ENCODE peak calls at places on chromosomes 3 and 15, in five cellular contexts. I is A673, D is left ventricle myocardium inferior, B is upper lobe of right lung, U is ovary. O is an unnamed sample.
A peak's percentile ranks its signal among the peaks of the same experiment; 100 is the strongest.

GRCh38 chr3:194134231-194134756 is 1.7 kb upstream of the HES1 start:
- DNase-seq in D (peak; percentile 77), U (no peak), B (peak; percentile 91), I (peak; percentile 80), O (no peak)

GRCh38 chr3:142019794-142020320 is 129.5 kb downstream of the TFDP2 start:
- DNase-seq in I (peak; percentile 21), D (no peak), B (no peak), U (no peak), O (no peak)

GRCh38 chr3:45191424-45191823 is 34.7 kb downstream of the TMEM158 start:
- DNase-seq in B (no peak), U (no peak), D (no peak), I (no peak), O (no peak)

GRCh38 chr15:91887921-91888373 is 34.4 kb downstream of the SLCO3A1 start:
- DNase-seq in D (no peak), U (no peak), B (no peak), I (no peak), O (no peak)

GRCh38 chr3:151305778-151306157 is 10.9 kb downstream of the GPR87 start:
- DNase-seq in U (no peak), I (no peak), B (no peak), D (no peak), O (no peak)

GRCh38 chr3:130658666-130659065 is 88.0 kb downstream of the PIK3R4 start:
- DNase-seq in I (peak; percentile 54), B (no peak), U (peak; percentile 13), D (no peak), O (no peak)

GRCh38 chr3:171242951-171243350 is 216.4 kb upstream of the SLC2A2 start:
- DNase-seq in U (no peak), B (no peak), D (no peak), I (no peak), O (no peak)

GRCh38 chr3:62371032-62371734 is 2.2 kb downstream of the FEZF2 start:
- DNase-seq in B (no peak), U (no peak), D (no peak), I (no peak), O (no peak)

GRCh38 chr15:66925721-66926120 is 139.7 kb upstream of the SMAD3 start:
- DNase-seq in I (no peak), D (no peak), B (no peak), U (no peak), O (no peak)

GRCh38 chr15:78077860-78078187 is 313 bp upstream of the TBC1D2B start:
- DNase-seq in U (no peak), I (no peak), D (no peak), B (no peak), O (no peak)

GRCh38 chr15:74885461-74885860 is 4.4 kb upstream of the MPI start:
- DNase-seq in I (no peak), U (no peak), B (no peak), D (no peak), O (no peak)

GRCh38 chr15:74245342-74245931 is 9.3 kb downstream of the CCDC33 start:
- DNase-seq in D (no peak), B (no peak), U (no peak), I (peak; percentile 80), O (peak; percentile 90)

GRCh38 chr3:126551066-126551838 is 7.5 kb downstream of the C3orf22 start:
- DNase-seq in B (peak; percentile 54), D (no peak), I (no peak), U (no peak), O (peak; percentile 3)

GRCh38 chr3:184298759-184299487 is at the start of gene PSMD2:
- DNase-seq in B (peak; percentile 99), U (peak; percentile 99), I (peak; percentile 98), D (peak; percentile 99), O (peak; percentile 97)

GRCh38 chr3:49805367-49805782 is 2.3 kb downstream of the INKA1 start:
- DNase-seq in U (peak; percentile 89), I (peak; percentile 91), B (peak; percentile 85), D (peak; percentile 88), O (no peak)

GRCh38 chr3:151864423-151865101 is 8.9 kb upstream of the SUCNR1 start:
- DNase-seq in U (no peak), D (no peak), I (peak; percentile 65), B (no peak), O (no peak)

GRCh38 chr15:75921732-75922703 is 18.3 kb downstream of the FBXO22 start:
- DNase-seq in B (no peak), D (no peak), U (peak; percentile 28), I (peak; percentile 68), O (peak; percentile 63)

GRCh38 chr15:41017051-41017735 is 63.9 kb downstream of the CHAC1 start:
- DNase-seq in B (no peak), U (no peak), D (no peak), I (peak; percentile 75), O (no peak)
- H3K36me3 ChIP-seq in B (peaks cover 43% of the 10 kb centered on the region), U (no peaks in the 10 kb centered on the region), D (peaks cover 42% of the 10 kb centered on the region), I (peaks cover 30% of the 10 kb centered on the region), O (peaks cover 49% of the 10 kb centered on the region)

DNA sequence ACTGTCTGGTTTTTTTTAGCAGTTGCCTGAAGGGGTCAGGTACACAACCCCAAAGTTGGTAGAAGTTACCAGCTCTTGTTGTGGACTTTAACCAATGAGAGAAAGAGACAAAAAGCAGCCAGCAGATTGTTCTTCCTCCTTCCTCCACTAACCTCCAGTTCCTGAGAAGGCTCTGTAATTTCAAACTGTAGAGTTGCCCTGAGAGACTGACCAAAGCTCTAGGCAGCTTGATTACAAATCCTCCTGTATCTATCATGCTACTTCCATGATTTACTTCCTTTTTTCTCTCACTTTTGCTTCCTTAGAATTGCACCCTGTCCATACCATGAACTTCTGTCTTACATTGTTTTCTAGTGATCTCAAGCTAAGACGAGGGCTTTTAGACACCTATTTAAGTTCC is 29.2 kb downstream of the NSUN3 start:
- DNase-seq in I (no peak), U (no peak), D (no peak), B (no peak), O (no peak)
- H3K36me3 ChIP-seq in I (no peaks in the 10 kb centered on the region), U (no peaks in the 10 kb centered on the region), D (peaks cover 59% of the 10 kb centered on the region), B (peaks cover 53% of the 10 kb centered on the region), O (peaks cover 2% of the 10 kb centered on the region)

DNA sequence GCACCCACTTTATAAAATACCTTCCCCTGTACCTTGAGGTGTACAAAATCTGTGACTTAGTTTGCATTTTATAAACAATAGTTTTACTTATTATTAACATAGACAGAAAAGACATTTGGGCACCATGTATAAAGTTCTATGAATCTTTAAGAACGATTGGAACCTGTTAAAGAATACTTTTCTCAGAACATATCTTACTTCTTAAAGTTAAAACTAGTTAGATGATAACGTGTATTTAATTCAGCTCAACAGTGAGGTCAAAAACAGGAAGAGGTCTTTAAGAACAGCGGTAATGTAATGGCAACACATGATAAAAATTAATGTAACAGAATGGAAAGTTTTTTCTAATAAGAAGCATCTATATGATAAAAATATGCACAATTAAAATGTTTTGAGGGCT is 25.0 kb downstream of the CPOX start:
- DNase-seq in I (no peak), U (no peak), B (no peak), D (no peak), O (no peak)
- H3K36me3 ChIP-seq in I (no peaks in the 10 kb centered on the region), U (no peaks in the 10 kb centered on the region), B (no peaks in the 10 kb centered on the region), D (no peaks in the 10 kb centered on the region), O (no peaks in the 10 kb centered on the region)

GRCh38 chr3:66473181-66473580 is 27.6 kb downstream of the LRIG1 start:
- DNase-seq in D (no peak), U (no peak), B (no peak), I (no peak), O (no peak)

GRCh38 chr3:66470285-66470684 is 30.5 kb downstream of the LRIG1 start:
- DNase-seq in U (no peak), B (no peak), I (no peak), D (no peak), O (no peak)

GRCh38 chr3:66470956-66471686 is 29.7 kb downstream of the LRIG1 start:
- DNase-seq in I (no peak), D (no peak), B (no peak), U (no peak), O (no peak)

GRCh38 chr3:66473637-66474036 is 27.2 kb downstream of the LRIG1 start:
- DNase-seq in B (no peak), D (no peak), U (no peak), I (no peak), O (no peak)

DNA sequence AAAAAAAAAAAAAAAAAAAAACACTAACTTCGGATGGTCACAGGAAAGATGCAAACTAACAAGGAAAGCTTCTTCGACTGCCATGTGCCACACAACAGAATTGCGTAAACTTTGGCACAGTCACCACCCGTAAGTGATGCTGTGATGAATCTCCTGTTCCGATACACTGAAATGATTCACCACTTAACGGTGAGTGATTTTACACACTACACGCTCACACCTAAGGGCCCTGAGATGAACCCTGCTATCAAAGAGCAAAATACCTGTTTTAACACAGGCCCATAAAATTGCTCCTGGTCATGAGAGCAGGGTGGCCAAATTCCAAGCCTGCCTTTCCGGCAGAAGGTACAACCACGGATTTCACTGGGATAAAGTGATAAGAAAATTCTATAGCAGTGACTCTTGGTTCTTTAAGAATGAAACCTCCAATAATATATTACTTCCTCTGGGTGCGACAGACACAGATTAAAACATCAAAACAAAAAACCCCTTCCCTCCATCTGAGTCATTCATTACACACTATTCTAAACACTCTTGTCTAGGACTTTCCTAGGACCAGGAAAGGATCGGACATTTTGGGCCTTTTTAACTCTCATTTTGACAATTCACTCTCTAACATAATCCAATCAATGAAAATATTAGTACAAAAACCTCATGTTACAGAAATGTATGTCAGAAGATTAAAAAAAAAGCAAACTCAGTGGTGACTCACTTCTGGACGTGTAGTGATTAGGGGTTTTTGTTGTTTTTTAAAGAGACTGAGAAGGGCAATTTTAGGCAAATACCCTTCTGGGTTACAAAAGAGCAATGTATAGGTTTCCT is 28.3 kb downstream of the LRIG1 start:
- DNase-seq in U (no peak), D (no peak), I (no peak), B (no peak), O (no peak)
- H3K36me3 ChIP-seq in U (no peaks in the 10 kb centered on the region), D (no peaks in the 10 kb centered on the region), I (no peaks in the 10 kb centered on the region), B (no peaks in the 10 kb centered on the region), O (no peaks in the 10 kb centered on the region)

GRCh38 chr3:58154752-58155449 is 55.9 kb downstream of the DNASE1L3 start:
- DNase-seq in U (no peak), D (no peak), B (no peak), I (no peak), O (no peak)
- H3K36me3 ChIP-seq in U (no peaks in the 10 kb centered on the region), D (peaks cover 82% of the 10 kb centered on the region), B (peaks cover 74% of the 10 kb centered on the region), I (no peaks in the 10 kb centered on the region), O (peaks cover 6% of the 10 kb centered on the region)

DNA sequence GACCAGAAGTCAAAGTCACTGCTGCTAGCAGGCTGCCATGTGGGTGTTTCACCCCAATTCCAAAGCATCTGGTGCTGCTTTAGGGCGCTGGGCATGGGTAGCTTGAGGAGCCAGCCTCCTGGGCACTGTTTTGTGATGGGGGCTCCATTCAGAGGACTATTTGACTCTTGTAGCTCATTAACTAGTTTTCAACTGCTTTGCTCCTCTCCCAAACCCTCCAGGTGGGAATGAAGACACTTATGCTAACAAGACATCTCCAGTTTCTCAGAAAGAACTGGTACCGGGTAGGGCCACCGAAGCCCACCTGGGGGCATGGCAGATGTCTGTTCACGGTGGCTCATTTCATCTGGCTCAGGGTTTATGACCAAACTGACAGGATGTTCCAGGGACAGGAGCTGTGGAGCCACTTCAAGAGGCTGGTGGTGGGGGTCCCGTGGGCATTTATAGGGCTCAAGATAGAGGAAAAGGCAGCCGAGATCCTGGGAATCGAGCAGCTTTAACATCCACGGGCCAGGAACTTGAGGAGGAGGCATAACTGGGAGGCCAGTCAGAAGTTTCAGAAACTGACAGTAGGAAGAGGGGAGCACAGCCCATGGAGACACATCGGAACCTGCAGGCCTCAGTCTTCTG is 17.7 kb downstream of the AMOTL2 start:
- DNase-seq in U (no peak), B (peak; percentile 33), D (no peak), I (no peak), O (no peak)
- H3K36me3 ChIP-seq in U (no peaks in the 10 kb centered on the region), B (peaks cover 68% of the 10 kb centered on the region), D (peaks cover 82% of the 10 kb centered on the region), I (peaks cover 76% of the 10 kb centered on the region), O (peaks cover 87% of the 10 kb centered on the region)